ENCODE peak calls at places on chromosomes 7 and 10, in eight cellular contexts. E, U, S, L, C, X, N and V are unnamed samples.

GRCh38 chr7:39073432-39073831 is 95.7 kb downstream of the POU6F2 start:
- DNase-seq in E (no peak), U (peak), S (peak), L (peak), C (no peak), X (no peak), N (no peak), V (peak)

GRCh38 chr7:50197547-50197946 is 104.5 kb upstream of the ZPBP start:
- DNase-seq in E (no peak), U (peak), S (no peak), L (no peak), C (peak), X (no peak), N (no peak), V (no peak)

GRCh38 chr10:133440633-133441285 is 13.0 kb upstream of the SCART1 start:
- DNase-seq in E (no peak), U (no peak), S (no peak), L (no peak), C (no peak), X (no peak), N (no peak), V (no peak)

GRCh38 chr10:51397244-51397643 is 302.2 kb downstream of the CSTF2T start:
- DNase-seq in E (no peak), U (no peak), S (no peak), L (no peak), C (no peak), X (no peak), N (no peak), V (no peak)

GRCh38 chr10:128219295-128219694 is 93.1 kb upstream of the MKI67 start:
- DNase-seq in E (no peak), U (no peak), S (no peak), L (no peak), C (no peak), X (no peak), N (no peak), V (no peak)

GRCh38 chr10:78389419-78389818 is 355.8 kb downstream of the RPS24 start:
- DNase-seq in E (no peak), U (peak), S (no peak), L (no peak), C (no peak), X (no peak), N (no peak), V (no peak)

GRCh38 chr10:125396651-125397050 is 236.3 kb upstream of the CTBP2 start:
- DNase-seq in E (peak), U (no peak), S (no peak), L (peak), C (no peak), X (no peak), N (no peak), V (no peak)

GRCh38 chr10:114396455-114396854 is 7.8 kb downstream of the AFAP1L2 start:
- DNase-seq in E (no peak), U (no peak), S (no peak), L (no peak), C (no peak), X (no peak), N (no peak), V (no peak)

GRCh38 chr10:123860209-123860608 is 31.4 kb downstream of the CPXM2 start:
- DNase-seq in E (no peak), U (no peak), S (no peak), L (no peak), C (no peak), X (no peak), N (no peak), V (no peak)

GRCh38 chr10:97048649-97049427 is 136.9 kb downstream of the SLIT1 start:
- DNase-seq in E (no peak), U (no peak), S (no peak), L (no peak), C (no peak), X (no peak), N (no peak), V (no peak)

GRCh38 chr7:103009466-103010219 is 65.0 kb downstream of the FBXL13 start:
- DNase-seq in E (no peak), U (no peak), S (no peak), L (no peak), C (no peak), X (no peak), N (peak), V (no peak)

GRCh38 chr7:183496-183895 is 8.9 kb upstream of the FAM20C start:
- DNase-seq in E (no peak), U (no peak), S (no peak), L (no peak), C (no peak), X (no peak), N (no peak), V (no peak)

GRCh38 chr7:112080441-112080840 is 125.8 kb downstream of the DOCK4 start:
- DNase-seq in E (peak), U (no peak), S (peak), L (peak), C (peak), X (no peak), N (no peak), V (no peak)

GRCh38 chr10:59289809-59290208 is 72.5 kb downstream of the FAM13C start:
- DNase-seq in E (no peak), U (no peak), S (no peak), L (no peak), C (no peak), X (no peak), N (no peak), V (no peak)

GRCh38 chr10:77279207-77279606 is 358.4 kb downstream of the KCNMA1 start:
- DNase-seq in E (peak), U (no peak), S (no peak), L (peak), C (no peak), X (no peak), N (peak), V (no peak)

GRCh38 chr10:55631071-55631654 is 729.9 kb downstream of the ZWINT start:
- DNase-seq in E (no peak), U (peak), S (peak), L (peak), C (peak), X (peak), N (no peak), V (peak)